ENCODE peak calls at places on chromosome 2, in four cellular contexts. E, T, S and M are unnamed samples.

GRCh38 chr2:160010361-160011145 is 51.9 kb downstream of the PLA2R1 start:
- DNase-seq in S (no peak), E (no peak), T (no peak), M (no peak)

GRCh38 chr2:226902041-226902972 is 66.5 kb downstream of the RHBDD1 start:
- DNase-seq in S (no peak), T (no peak), E (no peak), M (no peak)

GRCh38 chr2:150357770-150358467 is 129.5 kb downstream of the RND3 start:
- DNase-seq in S (no peak), E (no peak), T (no peak), M (peak)

GRCh38 chr2:113158884-113159553 is 14.8 kb upstream of the PSD4 start:
- DNase-seq in S (no peak), T (no peak), E (no peak), M (no peak)

GRCh38 chr2:18123577-18123976 is 245.1 kb downstream of the KCNS3 start:
- DNase-seq in E (no peak), T (no peak), S (no peak), M (no peak)

GRCh38 chr2:9310827-9311226 is 104.2 kb downstream of the ASAP2 start:
- DNase-seq in T (no peak), S (no peak), E (no peak), M (peak)

GRCh38 chr2:8737571-8738175 is 55.8 kb downstream of the ID2 start:
- DNase-seq in S (no peak), E (no peak), T (no peak), M (no peak)

GRCh38 chr2:118539290-118539689 is 308.2 kb downstream of the EN1 start:
- DNase-seq in T (no peak), S (peak), E (no peak), M (no peak)

GRCh38 chr2:111155610-111156009 is 34.9 kb downstream of the BCL2L11 start:
- DNase-seq in T (no peak), S (no peak), E (peak), M (peak)

GRCh38 chr2:40434638-40435296 is 17.1 kb downstream of the SLC8A1 start:
- DNase-seq in T (no peak), E (peak), S (no peak), M (peak)

GRCh38 chr2:128665113-128665512 is 346.4 kb upstream of the HS6ST1 start:
- DNase-seq in S (no peak), T (no peak), E (no peak), M (no peak)

GRCh38 chr2:68824831-68825230 is 46.4 kb downstream of the BMP10 start:
- DNase-seq in T (no peak), S (no peak), E (no peak), M (peak)

GRCh38 chr2:162058973-162059668 is 14.9 kb downstream of the DPP4 start:
- DNase-seq in S (no peak), T (no peak), E (no peak), M (no peak)